ENCODE peak calls at places on chromosomes 7 and 10, in ten cellular contexts. C is effector memory CD4-positive, alpha-beta T cell; E is GM19239; K is neuronal stem cell; I is bronchial epithelial cell; S is ACHN; Q is left colon; P is right lobe of liver; X is HTR-8/SVneo; N is iris pigment epithelial cell. T is an unnamed sample.

GRCh38 chr7:26784118-26784517 is 80.3 kb downstream of the SKAP2 start:
- DNase-seq in I (no peak), E (no peak), X (no peak), S (no peak), C (no peak), N (no peak), K (no peak), P (no peak), Q (no peak), T (no peak)

GRCh38 chr7:130996205-130996840 is 262.3 kb upstream of the KLF14 start:
- DNase-seq in I (no peak), X (no peak), P (no peak), K (no peak), N (no peak), E (no peak), Q (no peak), C (no peak), S (no peak), T (no peak)

GRCh38 chr10:91140995-91141549 is 79.4 kb upstream of the PCGF5 start:
- DNase-seq in K (no peak), E (no peak), I (no peak), Q (no peak), N (no peak), X (no peak), C (no peak), S (no peak), P (no peak), T (no peak)

GRCh38 chr7:682810-683209 is 43.7 kb upstream of the DNAAF5 start:
- DNase-seq in I (no peak), S (no peak), P (no peak), X (no peak), Q (no peak), N (no peak), E (no peak), K (no peak), C (no peak), T (no peak)

GRCh38 chr10:97042716-97043562 is 142.8 kb downstream of the SLIT1 start:
- DNase-seq in I (no peak), Q (no peak), E (no peak), C (no peak), P (no peak), K (no peak), X (no peak), S (no peak), N (no peak), T (no peak)

GRCh38 chr10:77416327-77417135 is 221.1 kb downstream of the KCNMA1 start:
- DNase-seq in P (no peak), S (peak), N (peak), K (no peak), C (no peak), E (no peak), Q (no peak), I (peak), X (peak), T (no peak)

GRCh38 chr10:62805139-62806092 is 896 bp downstream of the ADO start:
- DNase-seq in I (peak), C (no peak), Q (peak), S (peak), P (peak), K (peak), N (peak), E (peak), X (no peak), T (no peak)

GRCh38 chr7:16524332-16524731 is 2.3 kb upstream of the LRRC72 start:
- DNase-seq in C (no peak), E (no peak), S (no peak), N (no peak), I (peak), X (no peak), K (no peak), Q (no peak), P (no peak), T (no peak)

GRCh38 chr7:135831451-135832220 is 83.0 kb upstream of the FAM180A start:
- DNase-seq in X (no peak), N (peak), K (no peak), Q (no peak), S (no peak), P (no peak), I (peak), E (no peak), C (no peak), T (no peak)

GRCh38 chr7:159177270-159178036 is 32.8 kb upstream of the VIPR2 start:
- DNase-seq in I (no peak), Q (no peak), X (peak), E (no peak), C (no peak), S (no peak), P (no peak), K (no peak), N (no peak), T (no peak)

GRCh38 chr7:46695045-46695708 is 774.1 kb upstream of the IGFBP3 start:
- DNase-seq in I (no peak), P (peak), E (no peak), S (peak), Q (no peak), C (no peak), K (no peak), N (peak), X (no peak), T (no peak)

GRCh38 chr10:96216775-96217174 is 54.6 kb downstream of the BLNK start:
- DNase-seq in C (no peak), E (no peak), I (no peak), N (no peak), K (no peak), P (no peak), X (no peak), S (no peak), Q (no peak), T (no peak)

GRCh38 chr10:24723386-24723787 is 300 bp downstream of the ARHGAP21 start:
- DNase-seq in E (peak), I (no peak), X (no peak), S (peak), Q (peak), P (no peak), K (peak), N (peak), C (peak), T (peak)

GRCh38 chr10:28254290-28254985 is 48.4 kb downstream of the MPP7 start:
- DNase-seq in P (no peak), Q (no peak), X (peak), C (no peak), N (peak), I (peak), K (no peak), E (no peak), S (no peak), T (no peak)